ENCODE peak calls at places on chromosomes 6 and 20, in ten cellular contexts. One of them, this sample, is unnamed.

GRCh38 chr6:125316621-125317020 is 14.9 kb upstream of the HDDC2 start:
- DNase-seq in heart left ventricle: no peak
- DNase-seq in fibroblast of pulmonary artery: no peak
- DNase-seq in omental fat pad: no peak
- DNase-seq in fibroblast of lung: no peak
- DNase-seq in IMR-90: no peak
- DNase-seq in mucosa of descending colon: no peak
- DNase-seq in AG10803: no peak
- DNase-seq in esophagus squamous epithelium: no peak
- DNase-seq in H1: no peak
- DNase-seq in this sample: no peak

GRCh38 chr6:41936073-41936837 is 5.4 kb downstream of the CCND3 start:
- DNase-seq in AG10803: peak
- DNase-seq in IMR-90: peak
- DNase-seq in fibroblast of lung: peak
- DNase-seq in mucosa of descending colon: peak
- DNase-seq in heart left ventricle: peak
- DNase-seq in fibroblast of pulmonary artery: peak
- DNase-seq in omental fat pad: no peak
- DNase-seq in esophagus squamous epithelium: no peak
- DNase-seq in H1: no peak
- DNase-seq in this sample: no peak

GRCh38 chr20:17910828-17911294 is 57.7 kb downstream of the SNX5 start:
- DNase-seq in heart left ventricle: peak
- DNase-seq in H1: no peak
- DNase-seq in IMR-90: peak
- DNase-seq in omental fat pad: no peak
- DNase-seq in esophagus squamous epithelium: no peak
- DNase-seq in AG10803: peak
- DNase-seq in fibroblast of pulmonary artery: peak
- DNase-seq in mucosa of descending colon: no peak
- DNase-seq in fibroblast of lung: peak
- DNase-seq in this sample: no peak

GRCh38 chr6:24861934-24862333 is 63.2 kb upstream of the ARMH2 start:
- DNase-seq in H1: no peak
- DNase-seq in esophagus squamous epithelium: no peak
- DNase-seq in fibroblast of lung: no peak
- DNase-seq in heart left ventricle: no peak
- DNase-seq in AG10803: no peak
- DNase-seq in mucosa of descending colon: no peak
- DNase-seq in IMR-90: no peak
- DNase-seq in fibroblast of pulmonary artery: no peak
- DNase-seq in omental fat pad: no peak
- DNase-seq in this sample: no peak

GRCh38 chr6:117776441-117776840 is 101.2 kb downstream of the NUS1 start:
- DNase-seq in H1: no peak
- DNase-seq in heart left ventricle: no peak
- DNase-seq in AG10803: peak
- DNase-seq in fibroblast of pulmonary artery: no peak
- DNase-seq in mucosa of descending colon: no peak
- DNase-seq in esophagus squamous epithelium: no peak
- DNase-seq in omental fat pad: no peak
- DNase-seq in fibroblast of lung: no peak
- DNase-seq in IMR-90: peak
- DNase-seq in this sample: no peak

GRCh38 chr20:57898332-57898731 is 188.5 kb upstream of the PMEPA1 start:
- DNase-seq in IMR-90: no peak
- DNase-seq in fibroblast of pulmonary artery: no peak
- DNase-seq in AG10803: no peak
- DNase-seq in H1: no peak
- DNase-seq in fibroblast of lung: no peak
- DNase-seq in heart left ventricle: no peak
- DNase-seq in omental fat pad: no peak
- DNase-seq in mucosa of descending colon: no peak
- DNase-seq in esophagus squamous epithelium: no peak
- DNase-seq in this sample: no peak

GRCh38 chr20:9185511-9185910 is 116.6 kb downstream of the PLCB4 start:
- DNase-seq in IMR-90: peak
- DNase-seq in fibroblast of lung: peak
- DNase-seq in mucosa of descending colon: no peak
- DNase-seq in esophagus squamous epithelium: no peak
- DNase-seq in AG10803: peak
- DNase-seq in omental fat pad: no peak
- DNase-seq in fibroblast of pulmonary artery: peak
- DNase-seq in H1: no peak
- DNase-seq in heart left ventricle: no peak
- DNase-seq in this sample: no peak

GRCh38 chr6:69026243-69026642 is 391.2 kb downstream of the ADGRB3 start:
- DNase-seq in IMR-90: peak
- DNase-seq in esophagus squamous epithelium: no peak
- DNase-seq in fibroblast of pulmonary artery: peak
- DNase-seq in omental fat pad: no peak
- DNase-seq in heart left ventricle: no peak
- DNase-seq in H1: no peak
- DNase-seq in mucosa of descending colon: no peak
- DNase-seq in AG10803: peak
- DNase-seq in fibroblast of lung: no peak
- DNase-seq in this sample: no peak

GRCh38 chr6:4920914-4921410 is 82.9 kb downstream of the RPP40 start:
- DNase-seq in esophagus squamous epithelium: no peak
- DNase-seq in H1: no peak
- DNase-seq in heart left ventricle: no peak
- DNase-seq in AG10803: peak
- DNase-seq in omental fat pad: no peak
- DNase-seq in IMR-90: peak
- DNase-seq in fibroblast of lung: no peak
- DNase-seq in fibroblast of pulmonary artery: no peak
- DNase-seq in mucosa of descending colon: no peak
- DNase-seq in this sample: no peak

GRCh38 chr6:43215066-43215465 is 14.2 kb downstream of the DNPH1 start:
- DNase-seq in fibroblast of pulmonary artery: no peak
- DNase-seq in esophagus squamous epithelium: no peak
- DNase-seq in IMR-90: no peak
- DNase-seq in fibroblast of lung: no peak
- DNase-seq in heart left ventricle: no peak
- DNase-seq in AG10803: no peak
- DNase-seq in H1: no peak
- DNase-seq in mucosa of descending colon: no peak
- DNase-seq in omental fat pad: no peak
- DNase-seq in this sample: peak

GRCh38 chr6:131061771-131062160 is 1.3 kb downstream of the EPB41L2 start:
- DNase-seq in omental fat pad: no peak
- DNase-seq in IMR-90: no peak
- DNase-seq in AG10803: no peak
- DNase-seq in esophagus squamous epithelium: no peak
- DNase-seq in mucosa of descending colon: no peak
- DNase-seq in fibroblast of lung: no peak
- DNase-seq in heart left ventricle: no peak
- DNase-seq in fibroblast of pulmonary artery: no peak
- DNase-seq in H1: no peak
- DNase-seq in this sample: no peak

GRCh38 chr6:35419961-35420360 is 32.2 kb upstream of the FANCE start:
- DNase-seq in fibroblast of lung: no peak
- DNase-seq in omental fat pad: no peak
- DNase-seq in AG10803: no peak
- DNase-seq in H1: no peak
- DNase-seq in heart left ventricle: no peak
- DNase-seq in mucosa of descending colon: no peak
- DNase-seq in fibroblast of pulmonary artery: no peak
- DNase-seq in esophagus squamous epithelium: no peak
- DNase-seq in IMR-90: no peak
- DNase-seq in this sample: no peak

GRCh38 chr6:148760568-148761531 is 14.0 kb downstream of the UST start:
- DNase-seq in esophagus squamous epithelium: peak
- DNase-seq in IMR-90: peak
- DNase-seq in heart left ventricle: peak
- DNase-seq in AG10803: peak
- DNase-seq in H1: no peak
- DNase-seq in mucosa of descending colon: peak
- DNase-seq in fibroblast of pulmonary artery: peak
- DNase-seq in omental fat pad: no peak
- DNase-seq in fibroblast of lung: peak
- DNase-seq in this sample: no peak

GRCh38 chr6:33599413-33599911 is 19.4 kb upstream of the BAK1 start:
- DNase-seq in IMR-90: peak
- DNase-seq in omental fat pad: no peak
- DNase-seq in AG10803: no peak
- DNase-seq in fibroblast of pulmonary artery: no peak
- DNase-seq in esophagus squamous epithelium: no peak
- DNase-seq in mucosa of descending colon: peak
- DNase-seq in H1: no peak
- DNase-seq in heart left ventricle: no peak
- DNase-seq in fibroblast of lung: no peak
- DNase-seq in this sample: no peak

DNA sequence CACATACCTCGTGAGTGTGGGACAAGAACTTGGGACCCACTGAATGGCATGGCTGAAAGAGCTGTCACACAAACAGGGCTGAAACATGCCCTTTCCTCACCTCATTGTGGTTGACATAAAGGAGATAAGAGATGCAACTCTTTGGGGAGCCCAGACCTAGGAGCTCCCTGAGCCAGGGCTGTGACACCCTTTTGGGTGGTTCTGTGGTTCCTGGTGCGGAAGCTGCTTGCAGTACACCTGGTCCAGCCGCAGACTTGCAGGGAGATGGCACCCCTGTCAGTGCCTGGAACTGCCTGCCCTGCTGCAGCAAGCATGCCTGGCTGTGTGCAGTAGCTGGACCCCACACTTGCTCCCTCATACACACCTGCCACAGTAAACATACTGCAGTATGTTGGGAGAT is 31.3 kb downstream of the OR2J2 start:
- DNase-seq in AG10803: no peak
- DNase-seq in omental fat pad: no peak
- DNase-seq in H1: no peak
- DNase-seq in esophagus squamous epithelium: no peak
- DNase-seq in heart left ventricle: no peak
- DNase-seq in fibroblast of pulmonary artery: no peak
- DNase-seq in IMR-90: no peak
- DNase-seq in mucosa of descending colon: no peak
- DNase-seq in fibroblast of lung: no peak
- DNase-seq in this sample: peak
- TF ChIP-seq CTCF in AG10803: no peak
- TF ChIP-seq CTCF in omental fat pad: no peak
- TF ChIP-seq CTCF in H1: no peak
- TF ChIP-seq CTCF in esophagus squamous epithelium: no peak
- TF ChIP-seq CTCF in heart left ventricle: no peak
- TF ChIP-seq CTCF in fibroblast of pulmonary artery: no peak
- TF ChIP-seq CTCF in IMR-90: no peak
- TF ChIP-seq CTCF in mucosa of descending colon: no peak
- TF ChIP-seq CTCF in fibroblast of lung: no peak
- TF ChIP-seq CTCF in this sample: no peak

GRCh38 chr6:144064402-144064830 is 31.0 kb downstream of the SF3B5 start:
- DNase-seq in esophagus squamous epithelium: no peak
- DNase-seq in mucosa of descending colon: peak
- DNase-seq in fibroblast of lung: no peak
- DNase-seq in fibroblast of pulmonary artery: no peak
- DNase-seq in omental fat pad: no peak
- DNase-seq in AG10803: no peak
- DNase-seq in H1: no peak
- DNase-seq in heart left ventricle: peak
- DNase-seq in IMR-90: no peak
- DNase-seq in this sample: no peak

GRCh38 chr6:144064831-144065668 is 30.3 kb downstream of the SF3B5 start:
- DNase-seq in heart left ventricle: no peak
- DNase-seq in IMR-90: no peak
- DNase-seq in fibroblast of lung: peak
- DNase-seq in mucosa of descending colon: peak
- DNase-seq in esophagus squamous epithelium: no peak
- DNase-seq in omental fat pad: no peak
- DNase-seq in AG10803: no peak
- DNase-seq in fibroblast of pulmonary artery: no peak
- DNase-seq in H1: no peak
- DNase-seq in this sample: no peak

GRCh38 chr6:144063246-144063743 is 32.1 kb downstream of the SF3B5 start:
- DNase-seq in esophagus squamous epithelium: no peak
- DNase-seq in mucosa of descending colon: peak
- DNase-seq in AG10803: no peak
- DNase-seq in IMR-90: no peak
- DNase-seq in fibroblast of pulmonary artery: no peak
- DNase-seq in omental fat pad: no peak
- DNase-seq in heart left ventricle: no peak
- DNase-seq in H1: no peak
- DNase-seq in fibroblast of lung: no peak
- DNase-seq in this sample: no peak

GRCh38 chr6:144062757-144063156 is 32.6 kb downstream of the SF3B5 start:
- DNase-seq in IMR-90: no peak
- DNase-seq in fibroblast of pulmonary artery: no peak
- DNase-seq in omental fat pad: no peak
- DNase-seq in esophagus squamous epithelium: no peak
- DNase-seq in mucosa of descending colon: no peak
- DNase-seq in fibroblast of lung: no peak
- DNase-seq in H1: no peak
- DNase-seq in heart left ventricle: no peak
- DNase-seq in AG10803: no peak
- DNase-seq in this sample: no peak

GRCh38 chr6:144063744-144064401 is 31.5 kb downstream of the SF3B5 start:
- DNase-seq in IMR-90: no peak
- DNase-seq in heart left ventricle: peak
- DNase-seq in AG10803: peak
- DNase-seq in esophagus squamous epithelium: peak
- DNase-seq in omental fat pad: peak
- DNase-seq in fibroblast of lung: no peak
- DNase-seq in fibroblast of pulmonary artery: peak
- DNase-seq in H1: no peak
- DNase-seq in mucosa of descending colon: peak
- DNase-seq in this sample: no peak
- TF ChIP-seq CTCF in IMR-90: no peak
- TF ChIP-seq CTCF in heart left ventricle: peak
- TF ChIP-seq CTCF in AG10803: no peak
- TF ChIP-seq CTCF in esophagus squamous epithelium: no peak
- TF ChIP-seq CTCF in omental fat pad: no peak
- TF ChIP-seq CTCF in fibroblast of lung: no peak
- TF ChIP-seq CTCF in fibroblast of pulmonary artery: no peak
- TF ChIP-seq CTCF in H1: no peak
- TF ChIP-seq CTCF in mucosa of descending colon: peak
- TF ChIP-seq CTCF in this sample: peak

GRCh38 chr6:166330612-166331011 is 11.7 kb downstream of the SFT2D1 start:
- DNase-seq in esophagus squamous epithelium: no peak
- DNase-seq in omental fat pad: no peak
- DNase-seq in H1: peak
- DNase-seq in IMR-90: peak
- DNase-seq in fibroblast of pulmonary artery: peak
- DNase-seq in heart left ventricle: peak
- DNase-seq in mucosa of descending colon: peak
- DNase-seq in fibroblast of lung: peak
- DNase-seq in AG10803: no peak
- DNase-seq in this sample: no peak
- TF ChIP-seq CTCF in esophagus squamous epithelium: no peak
- TF ChIP-seq CTCF in omental fat pad: no peak
- TF ChIP-seq CTCF in H1: peak
- TF ChIP-seq CTCF in IMR-90: peak
- TF ChIP-seq CTCF in fibroblast of pulmonary artery: peak
- TF ChIP-seq CTCF in heart left ventricle: no peak
- TF ChIP-seq CTCF in mucosa of descending colon: no peak
- TF ChIP-seq CTCF in fibroblast of lung: no peak
- TF ChIP-seq CTCF in AG10803: no peak
- TF ChIP-seq CTCF in this sample: peak

DNA sequence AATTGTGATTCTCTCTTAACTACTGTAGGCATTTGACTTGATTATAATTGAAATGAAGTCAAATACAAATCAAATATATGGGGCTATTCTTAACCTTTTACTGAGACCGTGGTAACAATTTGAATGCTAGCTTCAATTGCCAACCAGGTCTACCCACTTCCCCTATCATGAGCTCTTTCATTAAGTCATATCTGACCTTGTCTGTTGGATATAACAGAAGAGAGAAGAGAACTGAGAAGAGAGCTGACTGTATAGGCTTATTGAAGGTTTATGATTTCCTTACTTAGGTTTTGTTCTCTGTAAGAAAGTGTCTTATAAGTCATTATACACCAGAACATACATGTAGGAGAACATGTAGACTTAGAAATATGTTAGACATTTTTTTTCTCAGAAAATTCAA is 549.4 kb downstream of the COL12A1 start:
- DNase-seq in heart left ventricle: no peak
- DNase-seq in IMR-90: no peak
- DNase-seq in esophagus squamous epithelium: no peak
- DNase-seq in fibroblast of lung: no peak
- DNase-seq in H1: no peak
- DNase-seq in mucosa of descending colon: no peak
- DNase-seq in fibroblast of pulmonary artery: no peak
- DNase-seq in AG10803: peak
- DNase-seq in omental fat pad: no peak
- DNase-seq in this sample: no peak
- TF ChIP-seq CTCF in heart left ventricle: no peak
- TF ChIP-seq CTCF in IMR-90: no peak
- TF ChIP-seq CTCF in esophagus squamous epithelium: no peak
- TF ChIP-seq CTCF in fibroblast of lung: no peak
- TF ChIP-seq CTCF in H1: no peak
- TF ChIP-seq CTCF in mucosa of descending colon: no peak
- TF ChIP-seq CTCF in fibroblast of pulmonary artery: no peak
- TF ChIP-seq CTCF in AG10803: no peak
- TF ChIP-seq CTCF in omental fat pad: no peak
- TF ChIP-seq CTCF in this sample: no peak